ENCODE peak calls at places on chromosomes 13 and 19, in seven cellular contexts. U is CD8-positive, alpha-beta T cell; V is body of pancreas; W is pancreas; I is GM23338; D is cardiac muscle cell; F is IMR-90. E is an unnamed sample.

GRCh38 chr13:42990147-42990990 is 1.7 kb downstream of the EPSTI1 start:
- DNase-seq in U (no peak), V (no peak), W (no peak), I (no peak), D (no peak), F (peak; percentile 57), E (no peak)

GRCh38 chr19:10433131-10433536 is 12.8 kb downstream of the PDE4A start:
- DNase-seq in U (no peak), V (peak; percentile 58), W (no peak), I (no peak), D (no peak), F (no peak), E (no peak)

GRCh38 chr13:28657784-28658538 is 969 bp upstream of the POMP start:
- DNase-seq in U (no peak), V (no peak), W (no peak), I (no peak), D (peak; percentile 46), F (peak; percentile 58), E (no peak)

GRCh38 chr13:49731766-49732165 is 40.5 kb upstream of the EBPL start:
- DNase-seq in U (no peak), V (no peak), W (no peak), I (no peak), D (peak; percentile 62), F (peak; percentile 91), E (no peak)

GRCh38 chr13:60267498-60268202 is 103.9 kb upstream of the DIAPH3 start:
- DNase-seq in U (peak; percentile 56), V (peak; percentile 45), W (peak; percentile 37), I (peak; percentile 79), D (peak; percentile 9), F (no peak), E (peak; percentile 31)

GRCh38 chr19:12723643-12724426 is at the start of gene TNPO2:
- DNase-seq in U (peak; percentile 55), V (peak; percentile 58), W (peak; percentile 57), I (peak; percentile 94), D (peak; percentile 75), F (peak; percentile 62), E (peak; percentile 78)

GRCh38 chr13:83984793-83985192 is 102.5 kb upstream of the SLITRK1 start:
- DNase-seq in U (no peak), V (no peak), W (no peak), I (no peak), D (no peak), F (no peak), E (no peak)

GRCh38 chr13:34561033-34561432 is 381.0 kb upstream of the NBEA start:
- DNase-seq in U (no peak), V (no peak), W (no peak), I (no peak), D (no peak), F (no peak), E (no peak)

GRCh38 chr19:18445252-18445948 is 7.5 kb upstream of the ISYNA1 start:
- DNase-seq in U (no peak), V (no peak), W (no peak), I (no peak), D (no peak), F (no peak), E (peak; percentile 64)

GRCh38 chr19:3577741-3578344 is 5.1 kb downstream of the HMG20B start:
- DNase-seq in U (no peak), V (no peak), W (no peak), I (peak; percentile 88), D (no peak), F (no peak), E (peak; percentile 83)

GRCh38 chr19:8731428-8732169 is 10.2 kb downstream of the OR2Z1 start:
- DNase-seq in U (no peak), V (no peak), W (no peak), I (peak; percentile 4), D (no peak), F (no peak), E (no peak)

GRCh38 chr13:23711355-23711754 is 141.1 kb downstream of the TNFRSF19 start:
- DNase-seq in U (no peak), V (no peak), W (no peak), I (no peak), D (no peak), F (no peak), E (no peak)

GRCh38 chr13:23705578-23705977 is 135.4 kb downstream of the TNFRSF19 start:
- DNase-seq in U (no peak), V (no peak), W (no peak), I (no peak), D (peak; percentile 82), F (peak; percentile 68), E (no peak)

GRCh38 chr13:23709521-23709920 is 139.3 kb downstream of the TNFRSF19 start:
- DNase-seq in U (no peak), V (no peak), W (no peak), I (no peak), D (no peak), F (peak; percentile 25), E (no peak)

GRCh38 chr13:23710366-23710765 is 140.2 kb downstream of the TNFRSF19 start:
- DNase-seq in U (no peak), V (no peak), W (no peak), I (no peak), D (no peak), F (peak; percentile 24), E (no peak)

DNA sequence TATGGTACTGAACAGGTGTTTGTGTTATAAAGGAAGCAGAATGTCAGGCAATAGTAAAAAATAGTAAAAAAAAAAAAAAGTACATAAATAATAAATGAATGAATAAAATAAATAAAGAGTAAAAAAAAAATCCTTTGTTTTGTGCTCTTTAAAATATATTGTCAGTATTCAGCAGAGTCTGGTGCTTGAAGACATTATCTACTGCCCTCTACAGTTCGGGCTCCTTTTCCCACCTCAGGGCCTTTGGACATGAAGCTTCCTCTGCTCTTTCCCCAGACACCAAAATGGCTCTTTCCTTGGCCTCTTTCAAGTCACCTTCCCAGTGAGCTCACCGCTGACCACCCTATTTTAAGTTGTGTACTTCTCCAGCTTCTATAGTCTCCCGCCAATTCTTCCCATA is 137.5 kb downstream of the TNFRSF19 start:
- DNase-seq in U (no peak), V (no peak), W (no peak), I (no peak), D (peak; percentile 54), F (peak; percentile 49), E (no peak)
- TF ChIP-seq CTCF in U (no peak), V (no peak), W (no peak), I (no peak), D (peak; percentile 40), F (peak; percentile 52), E (no peak)

GRCh38 chr19:52601025-52601973 is 31.2 kb downstream of the ZNF701 start:
- DNase-seq in U (peak; percentile 93), V (peak; percentile 93), W (peak; percentile 97), I (peak; percentile 97), D (peak; percentile 94), F (peak; percentile 87), E (peak; percentile 98)

GRCh38 chr19:52599241-52599640 is 29.2 kb downstream of the ZNF701 start:
- DNase-seq in U (no peak), V (no peak), W (no peak), I (peak; percentile 53), D (no peak), F (no peak), E (no peak)

GRCh38 chr19:52603558-52604207 is 33.6 kb downstream of the ZNF701 start:
- DNase-seq in U (no peak), V (no peak), W (no peak), I (no peak), D (peak; percentile 76), F (peak; percentile 28), E (no peak)

GRCh38 chr19:52602931-52603330 is 32.8 kb downstream of the ZNF701 start:
- DNase-seq in U (no peak), V (no peak), W (no peak), I (no peak), D (no peak), F (no peak), E (no peak)

GRCh38 chr19:52600639-52601024 is 30.5 kb downstream of the ZNF701 start:
- DNase-seq in U (peak; percentile 23), V (peak; percentile 27), W (peak; percentile 41), I (peak; percentile 60), D (no peak), F (peak; percentile 3), E (peak; percentile 76)
- H3K27ac ChIP-seq in U (peak overlapping the region; percentile 71), V (peak overlapping the region; percentile 60), W (peak overlapping the region; percentile 66), I (peak overlapping the region; percentile 63), D (peak overlapping the region; percentile 21), F (peak overlapping the region; percentile 24), E (peak overlapping the region; percentile 85)

GRCh38 chr13:65310663-65311328 is 1919.3 kb downstream of the PCDH9 start:
- DNase-seq in U (no peak), V (no peak), W (no peak), I (no peak), D (no peak), F (no peak), E (no peak)

GRCh38 chr13:65309906-65310305 is 1920.2 kb downstream of the PCDH9 start:
- DNase-seq in U (no peak), V (no peak), W (no peak), I (no peak), D (no peak), F (no peak), E (no peak)

DNA sequence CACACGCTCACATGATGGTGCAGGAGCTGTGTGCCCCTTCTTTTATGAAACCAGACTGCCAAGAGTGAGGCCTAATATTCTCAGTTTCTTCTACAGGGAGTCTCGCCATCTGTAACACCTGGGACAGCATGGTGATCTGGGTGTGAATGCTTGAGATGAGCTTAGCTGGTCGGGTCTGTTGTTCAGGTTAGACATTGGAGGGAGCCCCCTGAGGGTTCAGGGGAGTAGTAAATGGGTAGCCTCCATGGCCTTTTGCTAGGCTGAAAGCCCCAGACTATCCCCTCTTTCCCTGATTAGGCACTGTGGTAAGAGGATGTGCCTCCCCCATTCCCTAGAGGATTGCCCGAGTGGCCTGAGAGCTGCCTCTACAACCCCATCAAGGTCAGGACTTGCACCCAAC is 1916.1 kb downstream of the PCDH9 start:
- DNase-seq in U (no peak), V (no peak), W (no peak), I (no peak), D (no peak), F (no peak), E (no peak)
- H3K4me1 ChIP-seq in U (no peaks in the 10 kb centered on the region), V (no peaks in the 10 kb centered on the region), W (no peaks in the 10 kb centered on the region), I (no peaks in the 10 kb centered on the region), D (no peaks in the 10 kb centered on the region), F (no peaks in the 10 kb centered on the region), E (no peaks in the 10 kb centered on the region)

GRCh38 chr13:53204598-53204997 is 176.0 kb downstream of the OLFM4 start:
- DNase-seq in U (no peak), V (no peak), W (no peak), I (no peak), D (no peak), F (no peak), E (no peak)

GRCh38 chr13:53201454-53202225 is 173.0 kb downstream of the OLFM4 start:
- DNase-seq in U (no peak), V (peak; percentile 38), W (peak; percentile 26), I (peak; percentile 65), D (peak; percentile 7), F (no peak), E (peak; percentile 19)

GRCh38 chr13:53200498-53201453 is 172.2 kb downstream of the OLFM4 start:
- DNase-seq in U (no peak), V (peak; percentile 68), W (peak; percentile 76), I (peak; percentile 92), D (peak; percentile 58), F (peak; percentile 1), E (peak; percentile 49)

DNA sequence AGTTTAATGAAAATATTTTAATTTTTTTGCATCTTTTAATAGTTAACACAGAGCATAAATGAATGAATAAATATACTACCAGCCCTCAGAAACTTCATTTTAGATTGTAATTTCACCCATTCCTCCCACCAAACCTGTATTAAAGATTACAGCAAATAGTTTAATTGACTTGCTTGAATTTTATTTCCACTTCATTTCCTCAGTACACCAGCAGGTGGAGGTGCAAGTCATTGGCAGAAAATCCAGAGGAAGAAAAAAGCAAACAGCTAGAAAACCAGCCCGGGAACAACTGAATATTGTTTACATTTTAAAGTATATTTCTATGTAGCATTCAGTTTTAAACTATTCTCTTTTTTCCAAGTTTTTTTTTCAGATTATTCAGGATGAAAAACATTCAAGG is 177.8 kb downstream of the OLFM4 start:
- DNase-seq in U (no peak), V (no peak), W (no peak), I (peak; percentile 53), D (no peak), F (no peak), E (no peak)
- TF ChIP-seq CTCF in U (no peak), V (peak; percentile 29), W (peak; percentile 19), I (peak; percentile 76), D (peak; percentile 33), F (peak; percentile 23), E (peak; percentile 24)

E was measured in colonic mucosa.